ENCODE peak calls at places on chromosomes 2 and 18, in nine cellular contexts. One of them, this sample, is unnamed.

GRCh38 chr2:119525574-119525973 is 1.3 kb upstream of the SCTR start:
- DNase-seq in tibial nerve: no peak
- DNase-seq in transverse colon: no peak
- DNase-seq in adrenal gland: no peak
- DNase-seq in uterus: no peak
- DNase-seq in sigmoid colon: no peak
- DNase-seq in GM12891: no peak
- DNase-seq in erythroblast: no peak
- DNase-seq in body of pancreas: no peak
- DNase-seq in this sample: no peak

GRCh38 chr2:219551412-219551811 is 7.6 kb downstream of the TMEM198 start:
- DNase-seq in tibial nerve: no peak
- DNase-seq in transverse colon: no peak
- DNase-seq in adrenal gland: peak; percentile 57
- DNase-seq in uterus: peak; percentile 52
- DNase-seq in sigmoid colon: no peak
- DNase-seq in GM12891: no peak
- DNase-seq in erythroblast: peak; percentile 83
- DNase-seq in body of pancreas: peak; percentile 32
- DNase-seq in this sample: peak; percentile 93

GRCh38 chr2:238388794-238389193 is 37.9 kb upstream of the ASB1 start:
- DNase-seq in tibial nerve: no peak
- DNase-seq in transverse colon: no peak
- DNase-seq in adrenal gland: no peak
- DNase-seq in uterus: no peak
- DNase-seq in sigmoid colon: no peak
- DNase-seq in GM12891: no peak
- DNase-seq in erythroblast: no peak
- DNase-seq in body of pancreas: peak; percentile 24
- DNase-seq in this sample: no peak

GRCh38 chr2:159200498-159200897 is 86.0 kb downstream of the WDSUB1 start:
- DNase-seq in tibial nerve: no peak
- DNase-seq in transverse colon: no peak
- DNase-seq in adrenal gland: no peak
- DNase-seq in uterus: no peak
- DNase-seq in sigmoid colon: no peak
- DNase-seq in GM12891: no peak
- DNase-seq in erythroblast: no peak
- DNase-seq in body of pancreas: no peak
- DNase-seq in this sample: no peak

GRCh38 chr2:63792523-63792922 is 49.2 kb upstream of the UGP2 start:
- DNase-seq in tibial nerve: no peak
- DNase-seq in transverse colon: no peak
- DNase-seq in adrenal gland: no peak
- DNase-seq in uterus: no peak
- DNase-seq in sigmoid colon: no peak
- DNase-seq in GM12891: no peak
- DNase-seq in erythroblast: no peak
- DNase-seq in body of pancreas: no peak
- DNase-seq in this sample: peak; percentile 12

GRCh38 chr2:12539771-12540170 is 177.0 kb upstream of the TRIB2 start:
- DNase-seq in tibial nerve: no peak
- DNase-seq in transverse colon: no peak
- DNase-seq in adrenal gland: no peak
- DNase-seq in uterus: no peak
- DNase-seq in sigmoid colon: no peak
- DNase-seq in GM12891: no peak
- DNase-seq in erythroblast: no peak
- DNase-seq in body of pancreas: no peak
- DNase-seq in this sample: no peak

GRCh38 chr2:10367472-10368439 is 65.1 kb downstream of the HPCAL1 start:
- DNase-seq in tibial nerve: no peak
- DNase-seq in transverse colon: no peak
- DNase-seq in adrenal gland: no peak
- DNase-seq in uterus: no peak
- DNase-seq in sigmoid colon: no peak
- DNase-seq in GM12891: no peak
- DNase-seq in erythroblast: no peak
- DNase-seq in body of pancreas: no peak
- DNase-seq in this sample: no peak

GRCh38 chr2:112150447-112150846 is 12.3 kb downstream of the FBLN7 start:
- DNase-seq in tibial nerve: no peak
- DNase-seq in transverse colon: no peak
- DNase-seq in adrenal gland: peak; percentile 38
- DNase-seq in uterus: peak; percentile 58
- DNase-seq in sigmoid colon: no peak
- DNase-seq in GM12891: no peak
- DNase-seq in erythroblast: no peak
- DNase-seq in body of pancreas: peak; percentile 49
- DNase-seq in this sample: peak; percentile 29

GRCh38 chr18:12366379-12366778 is 10.6 kb downstream of the AFG3L2 start:
- DNase-seq in tibial nerve: no peak
- DNase-seq in transverse colon: no peak
- DNase-seq in adrenal gland: no peak
- DNase-seq in uterus: no peak
- DNase-seq in sigmoid colon: no peak
- DNase-seq in GM12891: no peak
- DNase-seq in erythroblast: no peak
- DNase-seq in body of pancreas: no peak
- DNase-seq in this sample: no peak

GRCh38 chr2:207768168-207768890 is 1.4 kb downstream of the FZD5 start:
- DNase-seq in tibial nerve: no peak
- DNase-seq in transverse colon: peak; percentile 61
- DNase-seq in adrenal gland: peak; percentile 80
- DNase-seq in uterus: peak; percentile 33
- DNase-seq in sigmoid colon: peak; percentile 78
- DNase-seq in GM12891: no peak
- DNase-seq in erythroblast: peak; percentile 82
- DNase-seq in body of pancreas: peak; percentile 65
- DNase-seq in this sample: peak; percentile 19

GRCh38 chr2:209472871-209473270 is 49.0 kb downstream of the MAP2 start:
- DNase-seq in tibial nerve: no peak
- DNase-seq in transverse colon: no peak
- DNase-seq in adrenal gland: no peak
- DNase-seq in uterus: no peak
- DNase-seq in sigmoid colon: no peak
- DNase-seq in GM12891: no peak
- DNase-seq in erythroblast: no peak
- DNase-seq in body of pancreas: no peak
- DNase-seq in this sample: no peak

GRCh38 chr18:568731-569130 is 11.4 kb upstream of the CETN1 start:
- DNase-seq in tibial nerve: no peak
- DNase-seq in transverse colon: no peak
- DNase-seq in adrenal gland: no peak
- DNase-seq in uterus: no peak
- DNase-seq in sigmoid colon: no peak
- DNase-seq in GM12891: no peak
- DNase-seq in erythroblast: no peak
- DNase-seq in body of pancreas: no peak
- DNase-seq in this sample: no peak

DNA sequence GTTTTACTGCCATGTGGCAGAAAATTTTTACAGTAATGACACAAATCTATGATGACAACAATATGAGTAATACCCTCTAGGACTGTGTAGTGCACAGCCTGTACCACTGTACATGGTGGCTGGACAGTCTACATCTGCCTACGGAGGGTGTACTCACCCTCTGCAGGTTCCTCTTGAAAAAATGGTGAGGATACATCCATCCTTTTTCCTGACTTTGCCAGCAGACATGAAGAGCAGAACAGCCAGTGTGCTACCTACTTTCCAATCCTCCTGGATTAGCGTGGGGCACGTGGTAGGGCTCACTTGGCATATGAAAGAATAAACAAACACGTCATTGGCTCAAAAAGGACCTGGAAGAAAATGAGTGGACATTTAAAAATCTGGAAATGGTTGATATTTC is 62.6 kb downstream of the TRPM8 start:
- DNase-seq in tibial nerve: no peak
- DNase-seq in transverse colon: no peak
- DNase-seq in adrenal gland: no peak
- DNase-seq in uterus: no peak
- DNase-seq in sigmoid colon: no peak
- DNase-seq in GM12891: no peak
- DNase-seq in erythroblast: no peak
- DNase-seq in body of pancreas: no peak
- DNase-seq in this sample: no peak
- TF ChIP-seq POLR2A in tibial nerve: no peak
- TF ChIP-seq POLR2A in transverse colon: no peak
- TF ChIP-seq POLR2A in adrenal gland: no peak
- TF ChIP-seq POLR2A in uterus: no peak
- TF ChIP-seq POLR2A in sigmoid colon: no peak
- TF ChIP-seq POLR2A in GM12891: no peak
- TF ChIP-seq POLR2A in erythroblast: no peak
- TF ChIP-seq POLR2A in body of pancreas: no peak
- TF ChIP-seq POLR2A in this sample: no peak

GRCh38 chr2:45852450-45853150 is 201.1 kb downstream of the PRKCE start:
- DNase-seq in tibial nerve: no peak
- DNase-seq in transverse colon: no peak
- DNase-seq in adrenal gland: no peak
- DNase-seq in uterus: no peak
- DNase-seq in sigmoid colon: no peak
- DNase-seq in GM12891: no peak
- DNase-seq in erythroblast: no peak
- DNase-seq in body of pancreas: no peak
- DNase-seq in this sample: no peak

GRCh38 chr2:45849491-45850283 is 198.2 kb downstream of the PRKCE start:
- DNase-seq in tibial nerve: no peak
- DNase-seq in transverse colon: no peak
- DNase-seq in adrenal gland: no peak
- DNase-seq in uterus: peak; percentile 31
- DNase-seq in sigmoid colon: no peak
- DNase-seq in GM12891: no peak
- DNase-seq in erythroblast: no peak
- DNase-seq in body of pancreas: no peak
- DNase-seq in this sample: no peak

GRCh38 chr2:45851111-45851510 is 199.6 kb downstream of the PRKCE start:
- DNase-seq in tibial nerve: no peak
- DNase-seq in transverse colon: no peak
- DNase-seq in adrenal gland: no peak
- DNase-seq in uterus: no peak
- DNase-seq in sigmoid colon: no peak
- DNase-seq in GM12891: no peak
- DNase-seq in erythroblast: no peak
- DNase-seq in body of pancreas: no peak
- DNase-seq in this sample: no peak

GRCh38 chr2:45851576-45852304 is 200.3 kb downstream of the PRKCE start:
- DNase-seq in tibial nerve: no peak
- DNase-seq in transverse colon: no peak
- DNase-seq in adrenal gland: no peak
- DNase-seq in uterus: no peak
- DNase-seq in sigmoid colon: no peak
- DNase-seq in GM12891: no peak
- DNase-seq in erythroblast: no peak
- DNase-seq in body of pancreas: no peak
- DNase-seq in this sample: peak; percentile 49

GRCh38 chr2:45850558-45850957 is 199.1 kb downstream of the PRKCE start:
- DNase-seq in tibial nerve: no peak
- DNase-seq in transverse colon: no peak
- DNase-seq in adrenal gland: no peak
- DNase-seq in uterus: no peak
- DNase-seq in sigmoid colon: no peak
- DNase-seq in GM12891: no peak
- DNase-seq in erythroblast: no peak
- DNase-seq in body of pancreas: no peak
- DNase-seq in this sample: no peak
- TF ChIP-seq POLR2A in tibial nerve: no peak
- TF ChIP-seq POLR2A in transverse colon: no peak
- TF ChIP-seq POLR2A in adrenal gland: no peak
- TF ChIP-seq POLR2A in uterus: no peak
- TF ChIP-seq POLR2A in sigmoid colon: no peak
- TF ChIP-seq POLR2A in GM12891: no peak
- TF ChIP-seq POLR2A in erythroblast: no peak
- TF ChIP-seq POLR2A in body of pancreas: no peak
- TF ChIP-seq POLR2A in this sample: no peak

GRCh38 chr2:20108655-20109396 is 57.4 kb upstream of the LAPTM4A start:
- DNase-seq in tibial nerve: no peak
- DNase-seq in transverse colon: peak; percentile 28
- DNase-seq in adrenal gland: no peak
- DNase-seq in uterus: no peak
- DNase-seq in sigmoid colon: no peak
- DNase-seq in GM12891: no peak
- DNase-seq in erythroblast: no peak
- DNase-seq in body of pancreas: no peak
- DNase-seq in this sample: peak; percentile 40
- TF ChIP-seq POLR2A in tibial nerve: no peak
- TF ChIP-seq POLR2A in transverse colon: no peak
- TF ChIP-seq POLR2A in adrenal gland: no peak
- TF ChIP-seq POLR2A in uterus: no peak
- TF ChIP-seq POLR2A in sigmoid colon: no peak
- TF ChIP-seq POLR2A in GM12891: no peak
- TF ChIP-seq POLR2A in erythroblast: no peak
- TF ChIP-seq POLR2A in body of pancreas: no peak
- TF ChIP-seq POLR2A in this sample: no peak

GRCh38 chr2:206083602-206084467 is 2.1 kb downstream of the INO80D start:
- DNase-seq in tibial nerve: no peak
- DNase-seq in transverse colon: peak; percentile 47
- DNase-seq in adrenal gland: no peak
- DNase-seq in uterus: no peak
- DNase-seq in sigmoid colon: no peak
- DNase-seq in GM12891: no peak
- DNase-seq in erythroblast: peak; percentile 20
- DNase-seq in body of pancreas: peak; percentile 16
- DNase-seq in this sample: no peak
- TF ChIP-seq POLR2A in tibial nerve: no peak
- TF ChIP-seq POLR2A in transverse colon: no peak
- TF ChIP-seq POLR2A in adrenal gland: no peak
- TF ChIP-seq POLR2A in uterus: no peak
- TF ChIP-seq POLR2A in sigmoid colon: no peak
- TF ChIP-seq POLR2A in GM12891: no peak
- TF ChIP-seq POLR2A in erythroblast: no peak
- TF ChIP-seq POLR2A in body of pancreas: no peak
- TF ChIP-seq POLR2A in this sample: no peak

GRCh38 chr2:85578243-85579180 is 1.1 kb downstream of the VAMP8 start:
- DNase-seq in tibial nerve: peak; percentile 37
- DNase-seq in transverse colon: peak; percentile 62
- DNase-seq in adrenal gland: peak; percentile 61
- DNase-seq in uterus: no peak
- DNase-seq in sigmoid colon: peak; percentile 80
- DNase-seq in GM12891: no peak
- DNase-seq in erythroblast: peak; percentile 66
- DNase-seq in body of pancreas: peak; percentile 64
- DNase-seq in this sample: no peak
- TF ChIP-seq POLR2A in tibial nerve: no peak
- TF ChIP-seq POLR2A in transverse colon: no peak
- TF ChIP-seq POLR2A in adrenal gland: no peak
- TF ChIP-seq POLR2A in uterus: no peak
- TF ChIP-seq POLR2A in sigmoid colon: no peak
- TF ChIP-seq POLR2A in GM12891: no peak
- TF ChIP-seq POLR2A in erythroblast: no peak
- TF ChIP-seq POLR2A in body of pancreas: no peak
- TF ChIP-seq POLR2A in this sample: no peak